ENCODE peak calls at places on chromosomes 7 and 10, in four cellular contexts. B, W, L and I are unnamed samples.

GRCh38 chr7:150745086-150745485 is 7.9 kb downstream of the GIMAP5 start:
- DNase-seq in B (no peak), W (no peak), L (no peak), I (no peak)

GRCh38 chr10:52568309-52568708 is 204.3 kb downstream of the MBL2 start:
- DNase-seq in L (no peak), B (no peak), W (no peak), I (no peak)

GRCh38 chr10:58641708-58642107 is 129.0 kb downstream of the BICC1 start:
- DNase-seq in W (no peak), B (no peak), L (no peak), I (no peak)

GRCh38 chr7:79489371-79489770 is 35.9 kb upstream of the MAGI2 start:
- DNase-seq in B (no peak), L (no peak), W (no peak), I (no peak)

GRCh38 chr10:126013489-126014281 is 117.3 kb downstream of the FANK1 start:
- DNase-seq in W (no peak), L (peak), B (no peak), I (peak)

GRCh38 chr7:108211382-108212201 is 81.4 kb upstream of the LAMB4 start:
- DNase-seq in W (peak), L (peak), B (peak), I (peak)

GRCh38 chr7:45176091-45176490 is 18.5 kb downstream of the RAMP3 start:
- DNase-seq in B (no peak), L (no peak), W (no peak), I (no peak)

GRCh38 chr7:80699656-80700318 is 61.3 kb downstream of the CD36 start:
- DNase-seq in B (no peak), L (no peak), W (no peak), I (no peak)

GRCh38 chr7:113561446-113561845 is 357.4 kb downstream of the PPP1R3A start:
- DNase-seq in B (no peak), L (no peak), W (no peak), I (no peak)

GRCh38 chr7:37441405-37441797 is 7.3 kb downstream of the ELMO1 start:
- DNase-seq in B (no peak), L (no peak), W (no peak), I (no peak)

GRCh38 chr10:58743466-58744115 is 230.9 kb downstream of the BICC1 start:
- DNase-seq in B (no peak), L (no peak), W (no peak), I (no peak)

GRCh38 chr10:79112898-79113431 is 44.2 kb downstream of the ZMIZ1 start:
- DNase-seq in L (peak), W (no peak), B (no peak), I (no peak)

GRCh38 chr10:86068532-86069337 is 297.9 kb downstream of the GRID1 start:
- DNase-seq in L (no peak), B (no peak), W (no peak), I (no peak)

GRCh38 chr10:49651917-49652316 is 27.5 kb upstream of the C10orf53 start:
- DNase-seq in B (no peak), W (no peak), L (no peak), I (no peak)

GRCh38 chr7:14937580-14937979 is 35.0 kb upstream of the DGKB start:
- DNase-seq in W (no peak), L (no peak), B (no peak), I (no peak)

GRCh38 chr7:2640858-2641257 is 9.1 kb downstream of the TTYH3 start:
- DNase-seq in L (no peak), B (no peak), W (no peak), I (no peak)

GRCh38 chr7:2639994-2640830 is 8.4 kb downstream of the TTYH3 start:
- DNase-seq in W (no peak), L (no peak), B (no peak), I (no peak)

GRCh38 chr7:2643386-2644229 is 11.8 kb downstream of the TTYH3 start:
- DNase-seq in L (no peak), W (no peak), B (no peak), I (no peak)

GRCh38 chr7:2639151-2639993 is 7.6 kb downstream of the TTYH3 start:
- DNase-seq in W (no peak), L (no peak), B (no peak), I (no peak)

DNA sequence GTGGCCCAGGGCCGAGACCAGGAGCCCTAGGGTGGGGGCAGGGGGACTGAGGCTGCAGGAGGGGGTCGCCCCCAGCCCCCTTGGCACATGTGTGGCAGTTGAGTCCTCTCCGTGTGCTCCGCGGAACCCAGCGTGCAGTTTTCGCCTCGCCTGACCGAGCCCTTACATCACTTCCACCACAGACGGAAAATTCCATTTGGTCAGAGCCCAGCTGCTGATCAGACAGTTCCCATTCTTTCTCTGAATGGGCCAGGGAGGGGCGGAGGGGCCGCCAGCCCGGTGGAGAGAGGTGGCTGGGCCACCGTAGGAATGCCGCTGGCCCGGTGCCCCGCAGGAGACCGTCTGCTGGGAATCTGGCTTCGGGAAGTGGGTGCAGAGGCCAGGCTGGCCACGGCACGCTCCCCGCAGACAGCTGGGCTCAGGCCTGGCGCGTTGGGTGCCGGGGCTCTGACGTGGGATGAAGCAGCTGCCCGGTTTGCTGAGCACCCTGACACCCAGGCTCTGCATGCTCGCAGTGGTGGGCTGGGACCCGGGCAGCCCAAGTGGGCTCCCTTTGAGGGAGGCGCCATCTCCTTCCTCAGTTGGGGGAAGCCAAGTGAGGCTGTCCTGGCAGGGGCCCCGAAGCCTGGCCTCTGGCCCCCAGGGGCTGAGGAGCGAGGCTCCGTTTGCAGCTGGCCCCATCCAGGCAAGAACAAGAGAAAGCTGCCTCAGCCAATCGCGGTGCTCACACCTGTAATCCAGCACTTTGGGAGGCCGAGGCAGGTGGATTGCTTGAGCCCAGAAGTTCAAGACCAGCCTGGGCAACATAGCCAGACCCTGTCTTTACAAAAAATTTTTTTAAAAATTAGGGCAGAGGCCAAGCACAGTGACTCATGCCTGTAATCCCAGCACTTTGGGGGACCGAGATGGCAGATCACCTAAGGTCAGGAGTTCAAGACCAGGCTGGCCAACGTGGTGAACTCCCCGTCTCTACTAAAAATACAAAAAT is 9.9 kb downstream of the TTYH3 start:
- DNase-seq in B (peak), W (peak), L (no peak), I (no peak)
- TF ChIP-seq CHD4 in B (no peak), W (no peak), L (no peak), I (no peak)

GRCh38 chr7:100667331-100668068 is 6.0 kb upstream of the GNB2 start:
- DNase-seq in W (no peak), L (no peak), B (no peak), I (no peak)
- TF ChIP-seq CHD4 in W (no peak), L (no peak), B (no peak), I (no peak)

DNA sequence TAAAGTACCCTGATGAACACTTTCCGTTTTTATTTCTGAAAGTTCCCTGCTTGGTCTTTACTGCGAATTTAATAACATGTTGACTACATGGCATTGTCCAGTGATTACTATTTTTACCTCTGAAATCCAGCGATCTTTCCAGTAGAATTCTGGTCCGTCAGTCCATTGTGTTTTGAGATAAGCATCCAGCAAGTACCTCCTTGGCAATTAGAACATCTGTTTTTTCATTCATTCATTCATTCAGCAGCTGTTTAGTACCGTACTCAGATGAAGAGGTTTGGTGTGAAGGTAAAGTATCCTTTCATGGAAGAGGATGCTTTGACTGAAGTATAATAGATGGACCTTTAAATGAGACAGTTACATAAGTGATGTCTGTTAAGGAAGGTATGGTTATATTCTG is 1.1 kb downstream of the MAPK8 start:
- DNase-seq in B (no peak), W (no peak), L (no peak), I (no peak)
- TF ChIP-seq CHD4 in B (no peak), W (no peak), L (no peak), I (no peak)

GRCh38 chr7:105268511-105269392 is 120.0 kb downstream of the SRPK2 start:
- DNase-seq in B (peak), W (no peak), L (peak), I (no peak)
- TF ChIP-seq CHD4 in B (no peak), W (no peak), L (no peak), I (no peak)

GRCh38 chr10:340646-341045 is 205.4 kb downstream of the ZMYND11 start:
- DNase-seq in W (no peak), B (no peak), L (no peak), I (no peak)

GRCh38 chr10:339038-339391 is 203.8 kb downstream of the ZMYND11 start:
- DNase-seq in L (no peak), W (no peak), B (no peak), I (no peak)

GRCh38 chr10:335151-335800 is 200.0 kb downstream of the ZMYND11 start:
- DNase-seq in W (no peak), B (no peak), L (peak), I (no peak)

GRCh38 chr10:338176-339037 is 203.2 kb downstream of the ZMYND11 start:
- DNase-seq in B (no peak), L (peak), W (no peak), I (no peak)

GRCh38 chr10:336247-336646 is 201.0 kb downstream of the ZMYND11 start:
- DNase-seq in W (no peak), B (no peak), L (no peak), I (no peak)
- TF ChIP-seq CHD4 in W (no peak), B (no peak), L (no peak), I (no peak)

GRCh38 chr10:130026670-130027456 is 62.8 kb upstream of the EBF3 start:
- DNase-seq in W (no peak), L (no peak), B (no peak), I (no peak)

GRCh38 chr10:130028465-130028819 is 64.4 kb upstream of the EBF3 start:
- DNase-seq in W (no peak), B (no peak), L (no peak), I (no peak)

GRCh38 chr10:130029209-130029608 is 65.1 kb upstream of the EBF3 start:
- DNase-seq in W (no peak), B (no peak), L (no peak), I (no peak)

GRCh38 chr10:130025811-130026510 is 61.9 kb upstream of the EBF3 start:
- DNase-seq in W (no peak), B (no peak), L (no peak), I (no peak)

DNA sequence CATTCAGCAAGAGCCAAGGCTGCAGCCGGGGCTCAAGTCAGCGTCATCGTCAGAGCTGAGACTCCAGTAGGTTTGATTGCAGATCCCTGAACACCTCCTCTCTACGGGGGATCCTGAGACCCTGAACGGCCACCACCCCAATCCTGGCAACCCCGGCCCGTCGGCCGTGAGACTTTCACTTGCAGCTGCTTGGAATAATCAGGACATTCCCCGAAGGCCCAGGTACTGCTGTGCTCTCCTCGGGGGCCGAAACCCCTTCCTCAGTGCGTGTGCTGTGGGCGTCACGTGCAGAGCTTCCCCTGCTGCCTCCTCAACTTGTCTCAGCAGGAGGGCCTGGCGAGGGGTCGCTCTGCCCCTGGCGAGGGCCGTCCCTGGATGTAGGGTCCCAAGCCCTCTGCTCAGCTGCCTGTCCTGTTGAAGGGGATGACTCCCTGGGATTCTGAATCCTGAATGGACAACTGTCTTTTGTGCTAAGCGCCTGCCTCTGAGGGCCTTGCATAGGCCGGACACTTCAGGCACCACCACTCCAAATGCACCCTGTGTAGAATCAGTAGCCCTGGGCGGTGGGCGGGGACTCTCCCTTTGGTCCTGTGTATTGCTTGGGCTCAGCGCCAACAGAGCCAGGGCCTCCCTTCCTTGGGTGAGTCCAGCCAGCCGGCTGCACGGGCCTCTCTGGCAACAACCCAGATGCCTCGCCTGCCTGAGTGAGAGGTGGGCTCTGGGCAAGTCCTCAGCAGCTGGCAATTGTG is 63.8 kb upstream of the EBF3 start:
- DNase-seq in B (peak), L (no peak), W (no peak), I (no peak)
- TF ChIP-seq CHD4 in B (no peak), L (no peak), W (no peak), I (no peak)